ENCODE peak calls at places on chromosomes 5 and 9, in five cellular contexts. One of them, this sample, is unnamed.

GRCh38 chr9:35713578-35713977 is 18.4 kb downstream of the TLN1 start:
- DNase-seq in activated CD4-positive, alpha-beta T cell treated with anti-CD3 and anti-CD28 coated beads, Interleukin-2, amount 10 ng/mL, durations not matched to agents 7 days and 5 days: no peak
- DNase-seq in stomach: no peak
- DNase-seq in NCI-H1092 treated with DMSO at 0.1 percent for 48 hours: no peak
- DNase-seq in COR-L47: no peak
- DNase-seq in this sample: no peak

GRCh38 chr5:17374973-17375844 is 122.8 kb upstream of the TAF11L2 start:
- DNase-seq in activated CD4-positive, alpha-beta T cell treated with anti-CD3 and anti-CD28 coated beads, Interleukin-2, amount 10 ng/mL, durations not matched to agents 7 days and 5 days: no peak
- DNase-seq in stomach: peak; percentile 58
- DNase-seq in NCI-H1092 treated with DMSO at 0.1 percent for 48 hours: no peak
- DNase-seq in COR-L47: no peak
- DNase-seq in this sample: no peak

GRCh38 chr5:166185232-166185631 is 2106.2 kb upstream of the WWC1 start:
- DNase-seq in activated CD4-positive, alpha-beta T cell treated with anti-CD3 and anti-CD28 coated beads, Interleukin-2, amount 10 ng/mL, durations not matched to agents 7 days and 5 days: no peak
- DNase-seq in stomach: no peak
- DNase-seq in NCI-H1092 treated with DMSO at 0.1 percent for 48 hours: no peak
- DNase-seq in COR-L47: no peak
- DNase-seq in this sample: no peak

GRCh38 chr5:4230531-4230904 is 634.9 kb downstream of the IRX1 start:
- DNase-seq in activated CD4-positive, alpha-beta T cell treated with anti-CD3 and anti-CD28 coated beads, Interleukin-2, amount 10 ng/mL, durations not matched to agents 7 days and 5 days: no peak
- DNase-seq in stomach: no peak
- DNase-seq in NCI-H1092 treated with DMSO at 0.1 percent for 48 hours: no peak
- DNase-seq in COR-L47: no peak
- DNase-seq in this sample: no peak

GRCh38 chr5:98365126-98365525 is 408.3 kb upstream of the RGMB start:
- DNase-seq in activated CD4-positive, alpha-beta T cell treated with anti-CD3 and anti-CD28 coated beads, Interleukin-2, amount 10 ng/mL, durations not matched to agents 7 days and 5 days: no peak
- DNase-seq in stomach: peak; percentile 30
- DNase-seq in NCI-H1092 treated with DMSO at 0.1 percent for 48 hours: peak; percentile 92
- DNase-seq in COR-L47: peak; percentile 64
- DNase-seq in this sample: no peak

GRCh38 chr9:126206099-126206498 is 120.5 kb upstream of the MVB12B start:
- DNase-seq in activated CD4-positive, alpha-beta T cell treated with anti-CD3 and anti-CD28 coated beads, Interleukin-2, amount 10 ng/mL, durations not matched to agents 7 days and 5 days: no peak
- DNase-seq in stomach: no peak
- DNase-seq in NCI-H1092 treated with DMSO at 0.1 percent for 48 hours: no peak
- DNase-seq in COR-L47: no peak
- DNase-seq in this sample: no peak

GRCh38 chr5:179827684-179828083 is 7.0 kb downstream of the SQSTM1 start:
- DNase-seq in activated CD4-positive, alpha-beta T cell treated with anti-CD3 and anti-CD28 coated beads, Interleukin-2, amount 10 ng/mL, durations not matched to agents 7 days and 5 days: no peak
- DNase-seq in stomach: no peak
- DNase-seq in NCI-H1092 treated with DMSO at 0.1 percent for 48 hours: no peak
- DNase-seq in COR-L47: no peak
- DNase-seq in this sample: no peak

GRCh38 chr5:123651234-123651633 is 139.3 kb downstream of the CSNK1G3 start:
- DNase-seq in activated CD4-positive, alpha-beta T cell treated with anti-CD3 and anti-CD28 coated beads, Interleukin-2, amount 10 ng/mL, durations not matched to agents 7 days and 5 days: no peak
- DNase-seq in stomach: no peak
- DNase-seq in NCI-H1092 treated with DMSO at 0.1 percent for 48 hours: no peak
- DNase-seq in COR-L47: no peak
- DNase-seq in this sample: no peak

GRCh38 chr9:105967798-105968197 is 273.5 kb downstream of the TMEM38B start:
- DNase-seq in activated CD4-positive, alpha-beta T cell treated with anti-CD3 and anti-CD28 coated beads, Interleukin-2, amount 10 ng/mL, durations not matched to agents 7 days and 5 days: no peak
- DNase-seq in stomach: no peak
- DNase-seq in NCI-H1092 treated with DMSO at 0.1 percent for 48 hours: peak; percentile 29
- DNase-seq in COR-L47: peak; percentile 34
- DNase-seq in this sample: no peak

GRCh38 chr5:176817864-176818377 is 7.6 kb downstream of the UNC5A start:
- DNase-seq in activated CD4-positive, alpha-beta T cell treated with anti-CD3 and anti-CD28 coated beads, Interleukin-2, amount 10 ng/mL, durations not matched to agents 7 days and 5 days: no peak
- DNase-seq in stomach: no peak
- DNase-seq in NCI-H1092 treated with DMSO at 0.1 percent for 48 hours: peak; percentile 28
- DNase-seq in COR-L47: peak; percentile 69
- DNase-seq in this sample: no peak

GRCh38 chr9:129348890-129349570 is 171.0 kb upstream of the IER5L start:
- DNase-seq in activated CD4-positive, alpha-beta T cell treated with anti-CD3 and anti-CD28 coated beads, Interleukin-2, amount 10 ng/mL, durations not matched to agents 7 days and 5 days: no peak
- DNase-seq in stomach: no peak
- DNase-seq in NCI-H1092 treated with DMSO at 0.1 percent for 48 hours: no peak
- DNase-seq in COR-L47: no peak
- DNase-seq in this sample: no peak

GRCh38 chr5:18281947-18282557 is 647.8 kb downstream of the TAF11L14 start:
- DNase-seq in activated CD4-positive, alpha-beta T cell treated with anti-CD3 and anti-CD28 coated beads, Interleukin-2, amount 10 ng/mL, durations not matched to agents 7 days and 5 days: no peak
- DNase-seq in stomach: no peak
- DNase-seq in NCI-H1092 treated with DMSO at 0.1 percent for 48 hours: peak; percentile 67
- DNase-seq in COR-L47: peak; percentile 47
- DNase-seq in this sample: no peak

GRCh38 chr9:128055222-128056040 is 11.7 kb downstream of the NAIF1 start:
- DNase-seq in activated CD4-positive, alpha-beta T cell treated with anti-CD3 and anti-CD28 coated beads, Interleukin-2, amount 10 ng/mL, durations not matched to agents 7 days and 5 days: no peak
- DNase-seq in stomach: peak; percentile 73
- DNase-seq in NCI-H1092 treated with DMSO at 0.1 percent for 48 hours: no peak
- DNase-seq in COR-L47: no peak
- DNase-seq in this sample: peak; percentile 83

GRCh38 chr5:158560170-158560569 is 539.5 kb downstream of the EBF1 start:
- DNase-seq in activated CD4-positive, alpha-beta T cell treated with anti-CD3 and anti-CD28 coated beads, Interleukin-2, amount 10 ng/mL, durations not matched to agents 7 days and 5 days: no peak
- DNase-seq in stomach: peak; percentile 63
- DNase-seq in NCI-H1092 treated with DMSO at 0.1 percent for 48 hours: no peak
- DNase-seq in COR-L47: no peak
- DNase-seq in this sample: no peak